ENCODE peak calls at places on chromosomes 16 and 17, in eight cellular contexts. Q, G, M, V, W, C, Y and L are unnamed samples.

GRCh38 chr16:66905633-66906539 is 12.8 kb downstream of the CDH16 start:
- DNase-seq in Y (no peak), Q (no peak), G (peak), M (no peak), V (no peak), C (no peak), W (peak), L (no peak)

GRCh38 chr16:81181013-81181720 is 57.3 kb upstream of the BCO1 start:
- DNase-seq in G (peak), C (no peak), Y (no peak), Q (peak), V (no peak), M (no peak), W (peak), L (peak)

GRCh38 chr17:63848834-63849689 is 6.6 kb upstream of the SMARCD2 start:
- DNase-seq in M (peak), C (peak), W (peak), Y (no peak), Q (peak), V (peak), G (peak), L (peak)

GRCh38 chr17:29526322-29526721 is 40.5 kb downstream of the ABHD15 start:
- DNase-seq in Q (no peak), Y (no peak), G (no peak), C (no peak), W (no peak), V (no peak), M (no peak), L (peak)

GRCh38 chr17:34797724-34798123 is 163.5 kb downstream of the CCT6B start:
- DNase-seq in G (peak), W (no peak), Q (peak), C (no peak), Y (no peak), M (peak), V (peak), L (peak)

GRCh38 chr16:89701425-89702406 is at the start of gene SPATA2L:
- DNase-seq in G (peak), Q (peak), W (peak), C (peak), M (peak), Y (peak), V (peak), L (peak)

GRCh38 chr16:68059804-68060203 is 25.4 kb upstream of the NFATC3 start:
- DNase-seq in Y (no peak), M (no peak), C (no peak), V (no peak), W (no peak), Q (no peak), G (no peak), L (no peak)

GRCh38 chr16:4693956-4694663 is 748 bp downstream of the NUDT16L1 start:
- DNase-seq in Q (peak), V (peak), C (no peak), M (no peak), W (peak), Y (no peak), G (peak), L (peak)

GRCh38 chr17:55577011-55577586 is 65.8 kb upstream of the SMIM36 start:
- DNase-seq in V (peak), W (no peak), C (no peak), M (no peak), Y (no peak), G (no peak), Q (no peak), L (no peak)

GRCh38 chr16:82031116-82032084 is 3.7 kb upstream of the HSD17B2 start:
- DNase-seq in Q (peak), W (no peak), Y (peak), C (no peak), V (peak), G (peak), M (no peak), L (peak)

GRCh38 chr17:82202981-82203380 is 9.7 kb downstream of the CCDC57 start:
- DNase-seq in M (no peak), V (no peak), W (no peak), C (no peak), G (no peak), Q (no peak), Y (no peak), L (no peak)

GRCh38 chr17:40035162-40035559 is 19.0 kb downstream of the MED24 start:
- DNase-seq in W (no peak), Q (peak), C (no peak), M (no peak), V (no peak), Y (peak), G (peak), L (peak)

GRCh38 chr17:36937961-36938565 is 788 bp downstream of the LHX1 start:
- DNase-seq in Y (no peak), Q (no peak), C (no peak), M (no peak), W (no peak), V (peak), G (peak), L (peak)

GRCh38 chr16:911604-912321 is 59.0 kb downstream of the LMF1 start:
- DNase-seq in Y (no peak), V (no peak), Q (no peak), C (no peak), W (no peak), G (no peak), M (no peak), L (no peak)

GRCh38 chr17:58533616-58534188 is 19.3 kb upstream of the MTMR4 start:
- DNase-seq in W (no peak), Y (no peak), V (no peak), G (no peak), M (no peak), Q (no peak), C (no peak), L (no peak)

GRCh38 chr17:82228278-82228841 is 482 bp upstream of the SLC16A3 start:
- DNase-seq in C (no peak), W (no peak), G (peak), Y (no peak), M (no peak), Q (peak), V (peak), L (no peak)

GRCh38 chr17:2862197-2862596 is 66.0 kb downstream of the RAP1GAP2 start:
- DNase-seq in Y (peak), C (no peak), G (no peak), V (no peak), W (no peak), Q (no peak), M (no peak), L (no peak)

GRCh38 chr17:2705263-2705662 is 6.3 kb downstream of the CLUH start:
- DNase-seq in Q (no peak), V (no peak), G (no peak), C (no peak), M (no peak), Y (no peak), W (no peak), L (no peak)

GRCh38 chr16:65876200-65876498 is 490.3 kb upstream of the CDH5 start:
- DNase-seq in G (no peak), Q (no peak), W (no peak), M (no peak), Y (no peak), C (no peak), V (no peak), L (no peak)

GRCh38 chr16:3650631-3651265 is 3.7 kb upstream of the DNASE1 start:
- DNase-seq in V (no peak), M (no peak), G (no peak), W (no peak), Q (no peak), C (no peak), Y (no peak), L (no peak)